ENCODE peak calls at places on chromosomes 3 and 15, in seven cellular contexts. M is thyroid gland; C is C1 segment of cervical spinal cord; B is nucleus accumbens; H is HT-29; G is fibroblast of pulmonary artery; U is stimulated activated CD4-positive, alpha-beta T cell treated with anti-CD3 and anti-CD28 coated beads, Interleukin-1b, Interleukin-23, amount 100 ng/mL, for 24 hours. A is an unnamed sample.

GRCh38 chr15:101615986-101616848 is 36.0 kb downstream of the TM2D3 start:
- DNase-seq in G (peak; percentile 75), M (peak; percentile 78), H (peak; percentile 28), U (no peak), C (no peak), B (no peak), A (peak; percentile 52)

GRCh38 chr3:172616061-172616461 is 92.8 kb upstream of the TNFSF10 start:
- DNase-seq in G (no peak), H (no peak), U (no peak), C (no peak), B (no peak), M (no peak), A (no peak)

GRCh38 chr3:11632564-11632963 is 11.2 kb downstream of the VGLL4 start:
- DNase-seq in G (no peak), M (no peak), H (no peak), B (no peak), U (no peak), C (no peak), A (no peak)

GRCh38 chr3:30222436-30222835 is 384.0 kb upstream of the TGFBR2 start:
- DNase-seq in C (no peak), B (no peak), G (no peak), M (no peak), H (no peak), U (no peak), A (no peak)

GRCh38 chr15:41905360-41905793 is 11.5 kb upstream of the SPTBN5 start:
- DNase-seq in H (no peak), M (no peak), G (no peak), C (no peak), U (no peak), B (no peak), A (no peak)

GRCh38 chr3:80087769-80088168 is 320.0 kb upstream of the ROBO1 start:
- DNase-seq in C (no peak), G (peak; percentile 59), M (no peak), U (no peak), B (no peak), H (no peak), A (no peak)

GRCh38 chr3:98812851-98813374 is 49.8 kb downstream of the ST3GAL6 start:
- DNase-seq in B (no peak), H (peak; percentile 65), U (no peak), M (peak; percentile 12), C (no peak), G (peak; percentile 73), A (no peak)

GRCh38 chr15:47523669-47524068 is 193.6 kb upstream of the SEMA6D start:
- DNase-seq in C (no peak), H (no peak), G (peak; percentile 81), B (no peak), U (no peak), M (no peak), A (no peak)

GRCh38 chr15:74320358-74321247 is 46.8 kb downstream of the CYP11A1 start:
- DNase-seq in H (peak; percentile 39), G (peak; percentile 58), M (peak; percentile 29), U (no peak), B (no peak), C (peak; percentile 1), A (peak; percentile 40)

GRCh38 chr3:194617827-194618226 is 15.4 kb downstream of the TMEM44 start:
- DNase-seq in B (no peak), U (no peak), H (no peak), G (peak; percentile 35), C (no peak), M (peak; percentile 65), A (no peak)

GRCh38 chr3:187986514-187986934 is 167.4 kb upstream of the LPP start:
- DNase-seq in U (no peak), H (no peak), M (peak; percentile 60), G (peak; percentile 84), C (no peak), B (no peak), A (no peak)

GRCh38 chr15:32802296-32802936 is 84.6 kb downstream of the GREM1 start:
- DNase-seq in C (no peak), B (no peak), G (peak; percentile 91), H (peak; percentile 46), M (no peak), U (no peak), A (no peak)

GRCh38 chr3:127045435-127046045 is 62.6 kb downstream of the PLXNA1 start:
- DNase-seq in M (peak; percentile 37), G (no peak), U (no peak), H (no peak), B (no peak), C (no peak), A (no peak)

GRCh38 chr3:188617988-188618701 is 464.2 kb downstream of the LPP start:
- DNase-seq in C (no peak), M (no peak), H (no peak), U (no peak), G (no peak), B (no peak), A (no peak)

GRCh38 chr3:26590919-26591318 is 31.7 kb upstream of the LRRC3B start:
- DNase-seq in C (no peak), B (no peak), G (no peak), U (no peak), H (peak; percentile 8), M (no peak), A (no peak)

GRCh38 chr3:49805884-49806701 is 3.0 kb downstream of the INKA1 start:
- DNase-seq in C (peak; percentile 31), H (no peak), B (no peak), M (peak; percentile 18), G (peak; percentile 88), U (no peak), A (no peak)

GRCh38 chr3:62172199-62172598 is 201.2 kb downstream of the FEZF2 start:
- DNase-seq in B (no peak), G (no peak), U (no peak), H (no peak), C (no peak), M (no peak), A (no peak)

GRCh38 chr15:29556385-29556784 is 265.9 kb downstream of the TJP1 start:
- DNase-seq in C (no peak), M (no peak), H (no peak), U (no peak), G (peak; percentile 23), B (no peak), A (no peak)

GRCh38 chr15:72141171-72142084 is 23.2 kb downstream of the SENP8 start:
- DNase-seq in B (no peak), M (peak; percentile 67), C (no peak), U (no peak), G (no peak), H (no peak), A (no peak)

GRCh38 chr15:67148196-67148701 is 82.8 kb downstream of the SMAD3 start:
- DNase-seq in G (peak; percentile 63), C (no peak), U (no peak), M (peak; percentile 60), H (peak; percentile 98), B (no peak), A (no peak)

GRCh38 chr15:56001476-56002078 is 8.2 kb upstream of the NEDD4 start:
- DNase-seq in U (no peak), H (no peak), C (no peak), B (no peak), M (no peak), G (no peak), A (no peak)

GRCh38 chr15:89356634-89357298 is 22.1 kb upstream of the POLG start:
- DNase-seq in G (no peak), M (no peak), C (peak; percentile 15), H (peak; percentile 63), B (no peak), U (no peak), A (peak; percentile 71)

GRCh38 chr15:74995182-74995778 is at the start of gene SCAMP5:
- DNase-seq in U (peak; percentile 90), B (peak; percentile 92), G (peak; percentile 95), M (peak; percentile 97), H (peak; percentile 96), C (peak; percentile 82), A (peak; percentile 97)

GRCh38 chr15:33753012-33753411 is 215.3 kb upstream of the CHRM5 start:
- DNase-seq in C (no peak), B (no peak), M (no peak), G (no peak), U (no peak), H (no peak), A (no peak)

GRCh38 chr3:168495251-168495650 is 399.5 kb upstream of the GOLIM4 start:
- DNase-seq in M (no peak), B (no peak), G (no peak), H (no peak), C (no peak), U (no peak), A (no peak)